ENCODE peak calls at places on chromosomes 4 and X, in ten cellular contexts. C, L, D, X, S, A, K, G, Q and R are unnamed samples.
A peak's percentile ranks its signal among the peaks of the same experiment; 100 is the strongest.

GRCh38 chr4:76745264-76745663 is 152.7 kb downstream of the SOWAHB start:
- DNase-seq in C (no peak), L (no peak), D (no peak), X (no peak), S (no peak), A (no peak), K (no peak), G (peak; percentile 64), Q (no peak), R (no peak)

GRCh38 chrX:124455966-124456365 is 109.6 kb downstream of the SH2D1A start:
- DNase-seq in C (no peak), L (no peak), D (no peak), X (no peak), S (no peak), A (no peak), K (no peak), G (no peak), Q (no peak), R (no peak)

GRCh38 chr4:47744253-47744652 is 93.6 kb downstream of the CORIN start:
- DNase-seq in C (no peak), L (no peak), D (no peak), X (no peak), S (no peak), A (no peak), K (no peak), G (no peak), Q (no peak), R (no peak)

GRCh38 chr4:116400480-116400879 is 684.9 kb downstream of the TRAM1L1 start:
- DNase-seq in C (no peak), L (no peak), D (no peak), X (no peak), S (no peak), A (no peak), K (no peak), G (no peak), Q (no peak), R (no peak)

GRCh38 chr4:2243682-2244380 is 1.9 kb upstream of the HAUS3 start:
- DNase-seq in C (no peak), L (peak; percentile 75), D (no peak), X (no peak), S (peak; percentile 31), A (no peak), K (peak; percentile 72), G (peak; percentile 65), Q (no peak), R (peak; percentile 44)

GRCh38 chr4:54199919-54200318 is 29.2 kb upstream of the PDGFRA start:
- DNase-seq in C (no peak), L (no peak), D (no peak), X (no peak), S (no peak), A (no peak), K (no peak), G (no peak), Q (no peak), R (no peak)

GRCh38 chr4:177308125-177308524 is 1.5 kb upstream of the NEIL3 start:
- DNase-seq in C (no peak), L (no peak), D (no peak), X (peak; percentile 57), S (no peak), A (no peak), K (no peak), G (peak; percentile 53), Q (no peak), R (no peak)

GRCh38 chrX:71224969-71225368 is 1.9 kb downstream of the GJB1 start:
- DNase-seq in C (no peak), L (no peak), D (no peak), X (no peak), S (no peak), A (no peak), K (no peak), G (no peak), Q (no peak), R (no peak)

GRCh38 chr4:90328558-90328957 is 201.4 kb downstream of the CCSER1 start:
- DNase-seq in C (no peak), L (no peak), D (no peak), X (no peak), S (no peak), A (no peak), K (no peak), G (peak; percentile 42), Q (no peak), R (peak; percentile 17)

GRCh38 chr4:8648816-8649630 is 56.5 kb downstream of the CPZ start:
- DNase-seq in C (no peak), L (no peak), D (no peak), X (no peak), S (no peak), A (no peak), K (no peak), G (no peak), Q (no peak), R (no peak)

GRCh38 chr4:109432676-109433075 is 939 bp upstream of the SEC24B start:
- DNase-seq in C (no peak), L (no peak), D (no peak), X (no peak), S (no peak), A (no peak), K (peak; percentile 55), G (peak; percentile 83), Q (no peak), R (peak; percentile 64)

GRCh38 chrX:149151805-149152757 is 353.0 kb downstream of the IDS start:
- DNase-seq in C (no peak), L (no peak), D (no peak), X (peak; percentile 4), S (no peak), A (no peak), K (no peak), G (peak; percentile 84), Q (no peak), R (peak; percentile 10)

GRCh38 chrX:154748712-154749339 is 2.1 kb downstream of the GAB3 start:
- DNase-seq in C (no peak), L (no peak), D (peak; percentile 28), X (no peak), S (no peak), A (no peak), K (peak; percentile 90), G (peak; percentile 67), Q (peak; percentile 51), R (peak; percentile 60)

GRCh38 chr4:121484633-121485032 is 103.8 kb upstream of the QRFPR start:
- DNase-seq in C (no peak), L (no peak), D (no peak), X (no peak), S (peak; percentile 61), A (peak; percentile 4), K (peak; percentile 78), G (peak; percentile 78), Q (peak; percentile 7), R (peak; percentile 77)

GRCh38 chr4:172758586-172759340 is 409.8 kb upstream of the GALNT7 start:
- DNase-seq in C (no peak), L (no peak), D (no peak), X (peak; percentile 37), S (no peak), A (no peak), K (no peak), G (peak; percentile 71), Q (no peak), R (no peak)

GRCh38 chr4:147674073-147674472 is 9.9 kb downstream of the PRMT9 start:
- DNase-seq in C (no peak), L (no peak), D (no peak), X (no peak), S (no peak), A (no peak), K (no peak), G (no peak), Q (no peak), R (no peak)

GRCh38 chr4:828641-829271 is 2.8 kb upstream of the CPLX1 start:
- DNase-seq in C (no peak), L (peak; percentile 62), D (no peak), X (no peak), S (peak; percentile 60), A (no peak), K (no peak), G (peak; percentile 10), Q (no peak), R (peak; percentile 63)

GRCh38 chrX:129347291-129347690 is 176.0 kb downstream of the SMARCA1 start:
- DNase-seq in C (no peak), L (no peak), D (no peak), X (no peak), S (peak; percentile 60), A (no peak), K (peak; percentile 49), G (no peak), Q (no peak), R (peak; percentile 87)

GRCh38 chr4:16897991-16898827 is at the start of gene LDB2:
- DNase-seq in C (no peak), L (peak; percentile 77), D (no peak), X (peak; percentile 48), S (peak; percentile 90), A (no peak), K (no peak), G (peak; percentile 86), Q (no peak), R (peak; percentile 97)

GRCh38 chr4:1592179-1593037 is 91.7 kb downstream of the FAM53A start:
- DNase-seq in C (no peak), L (peak; percentile 50), D (no peak), X (no peak), S (no peak), A (no peak), K (no peak), G (no peak), Q (no peak), R (no peak)

GRCh38 chr4:22021116-22021515 is 72.5 kb upstream of the KCNIP4 start:
- DNase-seq in C (no peak), L (no peak), D (no peak), X (no peak), S (no peak), A (no peak), K (no peak), G (no peak), Q (no peak), R (no peak)

GRCh38 chr4:176134670-176135069 is 60.7 kb downstream of the SPATA4 start:
- DNase-seq in C (no peak), L (no peak), D (no peak), X (no peak), S (no peak), A (no peak), K (no peak), G (no peak), Q (no peak), R (no peak)

GRCh38 chr4:113411496-113411938 is 350.0 kb downstream of the CAMK2D start:
- DNase-seq in C (no peak), L (no peak), D (no peak), X (peak; percentile 35), S (no peak), A (no peak), K (peak; percentile 11), G (peak; percentile 93), Q (no peak), R (no peak)

GRCh38 chr4:187940299-187940698 is 55.3 kb upstream of the ZFP42 start:
- DNase-seq in C (no peak), L (no peak), D (no peak), X (no peak), S (no peak), A (no peak), K (no peak), G (no peak), Q (no peak), R (no peak)

GRCh38 chrX:154123241-154124219 is 20.5 kb upstream of the OPN1LW start:
- DNase-seq in C (no peak), L (no peak), D (peak; percentile 13), X (no peak), S (no peak), A (no peak), K (no peak), G (peak; percentile 3), Q (no peak), R (peak; percentile 81)

GRCh38 chrX:152958047-152958446 is 35.9 kb downstream of the PNMA5 start:
- DNase-seq in C (no peak), L (no peak), D (no peak), X (no peak), S (no peak), A (no peak), K (no peak), G (no peak), Q (peak; percentile 5), R (peak; percentile 1)

GRCh38 chr4:48898733-48899431 is 7.7 kb downstream of the OCIAD2 start:
- DNase-seq in C (no peak), L (no peak), D (no peak), X (no peak), S (no peak), A (no peak), K (peak; percentile 54), G (peak; percentile 47), Q (no peak), R (no peak)